ENCODE peak calls at places on chromosome 20, in four cellular contexts. One of them, this sample, is unnamed.

GRCh38 chr20:50625986-50626677 is 65.2 kb downstream of the RIPOR3 start:
- DNase-seq in psoas muscle: peak
- DNase-seq in NCI-H2029 treated with DMSO at 0.1 percent for 48 hours: peak
- DNase-seq in naive thymus-derived CD4-positive, alpha-beta T cell: no peak
- DNase-seq in this sample: no peak

GRCh38 chr20:46183768-46184167 is 65.7 kb downstream of the CD40 start:
- DNase-seq in psoas muscle: no peak
- DNase-seq in NCI-H2029 treated with DMSO at 0.1 percent for 48 hours: no peak
- DNase-seq in naive thymus-derived CD4-positive, alpha-beta T cell: no peak
- DNase-seq in this sample: no peak

GRCh38 chr20:10236540-10237533 is 18.2 kb downstream of the SNAP25 start:
- DNase-seq in psoas muscle: no peak
- DNase-seq in NCI-H2029 treated with DMSO at 0.1 percent for 48 hours: no peak
- DNase-seq in naive thymus-derived CD4-positive, alpha-beta T cell: no peak
- DNase-seq in this sample: no peak

GRCh38 chr20:38094373-38094775 is 60.8 kb downstream of the RPRD1B start:
- DNase-seq in psoas muscle: peak
- DNase-seq in NCI-H2029 treated with DMSO at 0.1 percent for 48 hours: no peak
- DNase-seq in naive thymus-derived CD4-positive, alpha-beta T cell: no peak
- DNase-seq in this sample: no peak

GRCh38 chr20:57596998-57597939 is 23.0 kb downstream of the ZBP1 start:
- DNase-seq in psoas muscle: peak
- DNase-seq in NCI-H2029 treated with DMSO at 0.1 percent for 48 hours: no peak
- DNase-seq in naive thymus-derived CD4-positive, alpha-beta T cell: peak
- DNase-seq in this sample: no peak

GRCh38 chr20:63377256-63378114 is 16.3 kb upstream of the CHRNA4 start:
- DNase-seq in psoas muscle: no peak
- DNase-seq in NCI-H2029 treated with DMSO at 0.1 percent for 48 hours: no peak
- DNase-seq in naive thymus-derived CD4-positive, alpha-beta T cell: no peak
- DNase-seq in this sample: no peak

GRCh38 chr20:63864545-63864977 is 509 bp upstream of the TPD52L2 start:
- DNase-seq in psoas muscle: no peak
- DNase-seq in NCI-H2029 treated with DMSO at 0.1 percent for 48 hours: no peak
- DNase-seq in naive thymus-derived CD4-positive, alpha-beta T cell: no peak
- DNase-seq in this sample: no peak

GRCh38 chr20:58192567-58192966 is 35.9 kb downstream of the ANKRD60 start:
- DNase-seq in psoas muscle: no peak
- DNase-seq in NCI-H2029 treated with DMSO at 0.1 percent for 48 hours: no peak
- DNase-seq in naive thymus-derived CD4-positive, alpha-beta T cell: peak
- DNase-seq in this sample: no peak

GRCh38 chr20:32742322-32743236 is 688 bp downstream of the COMMD7 start:
- DNase-seq in psoas muscle: no peak
- DNase-seq in NCI-H2029 treated with DMSO at 0.1 percent for 48 hours: no peak
- DNase-seq in naive thymus-derived CD4-positive, alpha-beta T cell: peak
- DNase-seq in this sample: peak